ENCODE peak calls at places on chromosomes 6 and 20, in five cellular contexts. One of them, this sample, is unnamed.

GRCh38 chr6:105781905-105782304 is 304.2 kb upstream of the PRDM1 start:
- DNase-seq in T47D: no peak
- DNase-seq in astrocyte of the spinal cord: no peak
- DNase-seq in fibroblast of lung: no peak
- DNase-seq in naive B cell: no peak
- DNase-seq in this sample: no peak

GRCh38 chr20:38186788-38187221 is 21.7 kb upstream of the TGM2 start:
- DNase-seq in fibroblast of lung: peak; percentile 87
- DNase-seq in astrocyte of the spinal cord: peak; percentile 47
- DNase-seq in naive B cell: no peak
- DNase-seq in T47D: no peak
- DNase-seq in this sample: no peak

GRCh38 chr6:100084301-100085161 is 90.5 kb upstream of the MCHR2 start:
- DNase-seq in naive B cell: no peak
- DNase-seq in fibroblast of lung: peak; percentile 83
- DNase-seq in astrocyte of the spinal cord: peak; percentile 55
- DNase-seq in T47D: no peak
- DNase-seq in this sample: peak; percentile 73

GRCh38 chr6:25395731-25396130 is 116.6 kb downstream of the CARMIL1 start:
- DNase-seq in naive B cell: no peak
- DNase-seq in fibroblast of lung: no peak
- DNase-seq in astrocyte of the spinal cord: no peak
- DNase-seq in T47D: no peak
- DNase-seq in this sample: no peak

GRCh38 chr6:111985202-111985731 is 68.6 kb upstream of the CCN6 start:
- DNase-seq in astrocyte of the spinal cord: peak; percentile 93
- DNase-seq in fibroblast of lung: peak; percentile 99
- DNase-seq in T47D: peak; percentile 88
- DNase-seq in naive B cell: no peak
- DNase-seq in this sample: peak; percentile 96

GRCh38 chr20:23122321-23122720 is 36.2 kb upstream of the CD93 start:
- DNase-seq in naive B cell: no peak
- DNase-seq in astrocyte of the spinal cord: no peak
- DNase-seq in fibroblast of lung: no peak
- DNase-seq in T47D: no peak
- DNase-seq in this sample: no peak

GRCh38 chr20:16624106-16624505 is 50.9 kb upstream of the KIF16B start:
- DNase-seq in naive B cell: no peak
- DNase-seq in astrocyte of the spinal cord: no peak
- DNase-seq in fibroblast of lung: no peak
- DNase-seq in T47D: no peak
- DNase-seq in this sample: no peak

GRCh38 chr6:1554881-1555569 is 54.7 kb upstream of the FOXC1 start:
- DNase-seq in astrocyte of the spinal cord: peak; percentile 47
- DNase-seq in naive B cell: peak; percentile 46
- DNase-seq in T47D: peak; percentile 70
- DNase-seq in fibroblast of lung: peak; percentile 28
- DNase-seq in this sample: peak; percentile 58

GRCh38 chr6:89184344-89184743 is 32.8 kb downstream of the GABRR1 start:
- DNase-seq in naive B cell: no peak
- DNase-seq in T47D: no peak
- DNase-seq in astrocyte of the spinal cord: no peak
- DNase-seq in fibroblast of lung: no peak
- DNase-seq in this sample: no peak

GRCh38 chr6:166307981-166308768 is at the start of gene PRR18:
- DNase-seq in fibroblast of lung: no peak
- DNase-seq in T47D: peak; percentile 15
- DNase-seq in astrocyte of the spinal cord: no peak
- DNase-seq in naive B cell: peak; percentile 37
- DNase-seq in this sample: no peak